ENCODE peak calls at places on chromosome 2, in nine cellular contexts. A is foreskin fibroblast, P is transverse colon, Q is AG04449, W is tibial nerve, S is ovary, T is fibroblast of pulmonary artery, Z is epithelial cell of esophagus, N is kidney epithelial cell. E is an unnamed sample.

GRCh38 chr2:529425-529824 is 147.8 kb downstream of the TMEM18 start:
- DNase-seq in A (no peak), P (no peak), Q (no peak), W (no peak), S (no peak), T (peak), Z (peak), N (no peak), E (no peak)

GRCh38 chr2:44741507-44741906 is 200.0 kb upstream of the SIX3 start:
- DNase-seq in A (no peak), P (no peak), Q (no peak), W (no peak), S (no peak), T (no peak), Z (no peak), N (no peak), E (peak)

GRCh38 chr2:165369131-165369935 is 100.2 kb upstream of the CSRNP3 start:
- DNase-seq in A (no peak), P (no peak), Q (no peak), W (no peak), S (no peak), T (peak), Z (peak), N (no peak), E (no peak)

GRCh38 chr2:3222636-3223035 is 155.0 kb downstream of the EIPR1 start:
- DNase-seq in A (no peak), P (no peak), Q (no peak), W (no peak), S (no peak), T (no peak), Z (no peak), N (no peak), E (no peak)

GRCh38 chr2:18836436-18836835 is 247.1 kb upstream of the NT5C1B start:
- DNase-seq in A (no peak), P (no peak), Q (no peak), W (no peak), S (no peak), T (no peak), Z (no peak), N (no peak), E (no peak)

GRCh38 chr2:172021074-172021931 is 21.6 kb downstream of the METAP1D start:
- DNase-seq in A (no peak), P (no peak), Q (no peak), W (no peak), S (no peak), T (no peak), Z (no peak), N (no peak), E (no peak)

GRCh38 chr2:191486584-191487320 is 191.2 kb upstream of the NABP1 start:
- DNase-seq in A (peak), P (peak), Q (peak), W (no peak), S (no peak), T (peak), Z (peak), N (peak), E (peak)

GRCh38 chr2:238636269-238637073 is 209.7 kb downstream of the ASB1 start:
- DNase-seq in A (peak), P (no peak), Q (peak), W (no peak), S (no peak), T (no peak), Z (no peak), N (no peak), E (no peak)

GRCh38 chr2:190511104-190511503 is 23.4 kb downstream of the NEMP2 start:
- DNase-seq in A (peak), P (no peak), Q (no peak), W (no peak), S (no peak), T (peak), Z (peak), N (no peak), E (no peak)

GRCh38 chr2:16685340-16685715 is 19.7 kb upstream of the CYRIA start:
- DNase-seq in A (no peak), P (no peak), Q (no peak), W (no peak), S (no peak), T (no peak), Z (no peak), N (no peak), E (no peak)

GRCh38 chr2:164897521-164898260 is 56.1 kb upstream of the COBLL1 start:
- DNase-seq in A (no peak), P (no peak), Q (no peak), W (no peak), S (no peak), T (no peak), Z (no peak), N (no peak), E (no peak)

GRCh38 chr2:101737478-101738240 is 40.2 kb downstream of the MAP4K4 start:
- DNase-seq in A (no peak), P (no peak), Q (no peak), W (no peak), S (no peak), T (peak), Z (peak), N (peak), E (no peak)

GRCh38 chr2:119190321-119190720 is 31.8 kb upstream of the C1QL2 start:
- DNase-seq in A (no peak), P (no peak), Q (no peak), W (no peak), S (no peak), T (no peak), Z (peak), N (no peak), E (no peak)

GRCh38 chr2:63631501-63631900 is 42.7 kb downstream of the MDH1 start:
- DNase-seq in A (no peak), P (no peak), Q (no peak), W (no peak), S (no peak), T (no peak), Z (no peak), N (no peak), E (no peak)

GRCh38 chr2:237235383-237236095 is 149.8 kb downstream of the COPS8 start:
- DNase-seq in A (peak), P (peak), Q (no peak), W (peak), S (peak), T (peak), Z (no peak), N (no peak), E (peak)

GRCh38 chr2:83186050-83186790 is 1272.9 kb downstream of the SUCLG1 start:
- DNase-seq in A (no peak), P (no peak), Q (no peak), W (no peak), S (no peak), T (no peak), Z (no peak), N (no peak), E (no peak)

GRCh38 chr2:28004086-28004485 is 113.6 kb downstream of the BABAM2 start:
- DNase-seq in A (peak), P (no peak), Q (peak), W (no peak), S (no peak), T (peak), Z (peak), N (peak), E (peak)

GRCh38 chr2:4214444-4215295 is 511.3 kb downstream of the DCDC2C start:
- DNase-seq in A (no peak), P (no peak), Q (no peak), W (no peak), S (no peak), T (no peak), Z (peak), N (peak), E (no peak)

GRCh38 chr2:118249531-118249930 is 161.3 kb downstream of the INSIG2 start:
- DNase-seq in A (peak), P (no peak), Q (peak), W (no peak), S (no peak), T (no peak), Z (peak), N (no peak), E (peak)

GRCh38 chr2:231191896-231192872 is 6.2 kb upstream of the ARMC9 start:
- DNase-seq in A (peak), P (peak), Q (peak), W (peak), S (peak), T (peak), Z (peak), N (no peak), E (no peak)

GRCh38 chr2:85734015-85734414 is 19.8 kb upstream of the ATOH8 start:
- DNase-seq in A (no peak), P (no peak), Q (no peak), W (no peak), S (no peak), T (no peak), Z (no peak), N (no peak), E (no peak)

GRCh38 chr2:225486226-225486625 is 86.7 kb downstream of the NYAP2 start:
- DNase-seq in A (no peak), P (no peak), Q (no peak), W (no peak), S (no peak), T (no peak), Z (no peak), N (no peak), E (peak)

GRCh38 chr2:9800975-9801723 is 42.1 kb upstream of the TAF1B start:
- DNase-seq in A (no peak), P (no peak), Q (no peak), W (no peak), S (no peak), T (peak), Z (peak), N (no peak), E (no peak)

GRCh38 chr2:62196278-62196901 is 475 bp downstream of the B3GNT2 start:
- DNase-seq in A (no peak), P (peak), Q (no peak), W (no peak), S (peak), T (no peak), Z (no peak), N (no peak), E (no peak)

GRCh38 chr2:36376319-36376765 is 20.8 kb downstream of the CRIM1 start:
- DNase-seq in A (no peak), P (peak), Q (no peak), W (peak), S (peak), T (peak), Z (peak), N (no peak), E (no peak)

GRCh38 chr2:161420406-161421025 is 4.4 kb downstream of the TBR1 start:
- DNase-seq in A (no peak), P (no peak), Q (no peak), W (no peak), S (no peak), T (no peak), Z (no peak), N (no peak), E (no peak)

GRCh38 chr2:47771211-47771610 is 11.7 kb upstream of the MSH6 start:
- DNase-seq in A (peak), P (no peak), Q (peak), W (no peak), S (no peak), T (peak), Z (peak), N (peak), E (peak)

GRCh38 chr2:96656540-96656939 is 14.0 kb downstream of the FER1L5 start:
- DNase-seq in A (no peak), P (no peak), Q (no peak), W (no peak), S (no peak), T (no peak), Z (peak), N (no peak), E (no peak)

GRCh38 chr2:98348066-98348561 is 1.9 kb downstream of the CNGA3 start:
- DNase-seq in A (no peak), P (no peak), Q (no peak), W (no peak), S (no peak), T (no peak), Z (no peak), N (no peak), E (no peak)

GRCh38 chr2:6977095-6977777 is 60.0 kb downstream of the RNF144A start:
- DNase-seq in A (no peak), P (peak), Q (no peak), W (no peak), S (peak), T (peak), Z (no peak), N (no peak), E (peak)

GRCh38 chr2:176080540-176081355 is 3.0 kb downstream of the EVX2 start:
- DNase-seq in A (no peak), P (peak), Q (no peak), W (no peak), S (no peak), T (no peak), Z (no peak), N (no peak), E (no peak)

GRCh38 chr2:96977631-96978195 is 8.7 kb downstream of the FAM178B start:
- DNase-seq in A (peak), P (no peak), Q (no peak), W (no peak), S (no peak), T (peak), Z (peak), N (peak), E (no peak)

GRCh38 chr2:172113617-172114016 is 10.9 kb upstream of the DLX2 start:
- DNase-seq in A (no peak), P (no peak), Q (no peak), W (no peak), S (no peak), T (peak), Z (no peak), N (no peak), E (no peak)

GRCh38 chr2:105926960-105927678 is 182.4 kb downstream of the NCK2 start:
- DNase-seq in A (no peak), P (peak), Q (no peak), W (no peak), S (no peak), T (no peak), Z (no peak), N (no peak), E (no peak)

GRCh38 chr2:68119504-68119903 is 38.2 kb upstream of the PNO1 start:
- DNase-seq in A (no peak), P (no peak), Q (no peak), W (no peak), S (no peak), T (no peak), Z (no peak), N (no peak), E (no peak)

GRCh38 chr2:80304522-80304878 is at the start of gene LRRTM1:
- DNase-seq in A (no peak), P (peak), Q (no peak), W (no peak), S (no peak), T (no peak), Z (peak), N (no peak), E (no peak)

GRCh38 chr2:189608799-189609422 is 28.3 kb upstream of the SLC40A1 start:
- DNase-seq in A (peak), P (no peak), Q (no peak), W (no peak), S (no peak), T (peak), Z (peak), N (no peak), E (no peak)

GRCh38 chr2:70069049-70069448 is 18.2 kb upstream of the PCBP1 start:
- DNase-seq in A (no peak), P (peak), Q (no peak), W (no peak), S (no peak), T (no peak), Z (peak), N (no peak), E (no peak)

DNA sequence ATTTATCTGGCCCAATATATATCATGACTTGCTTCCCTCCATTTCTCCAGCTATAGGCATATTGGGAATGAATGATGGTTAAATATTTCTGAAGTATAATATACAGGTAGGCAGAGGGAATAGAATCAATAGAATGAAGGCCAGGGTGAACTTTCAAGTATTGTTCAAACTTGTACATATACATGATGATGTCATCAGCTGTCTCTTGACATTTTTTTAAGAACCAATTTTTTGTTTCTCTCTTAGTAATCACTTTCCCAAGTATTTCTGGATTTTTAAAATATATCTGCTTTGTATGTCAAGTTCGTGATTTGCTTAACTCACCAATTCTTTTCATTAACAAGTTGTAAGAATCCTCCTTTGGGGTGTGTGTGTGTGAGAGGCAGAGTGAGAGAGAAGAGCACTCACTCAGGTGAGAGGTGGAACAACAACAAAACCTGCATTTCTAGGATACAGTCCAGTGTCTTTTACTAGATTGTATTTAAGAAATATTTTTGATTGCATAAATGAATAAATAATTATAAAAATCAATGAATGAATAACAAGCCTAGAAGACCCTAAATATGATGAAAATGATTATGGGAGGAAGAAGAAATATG is 1239.1 kb downstream of the LRP1B start:
- DNase-seq in A (no peak), P (no peak), Q (no peak), W (no peak), S (no peak), T (no peak), Z (peak), N (no peak), E (no peak)
- TF ChIP-seq CTCF in A (no peak), P (no peak), Q (no peak), W (no peak), S (no peak), T (peak), Z (peak), N (peak), E (peak)

DNA sequence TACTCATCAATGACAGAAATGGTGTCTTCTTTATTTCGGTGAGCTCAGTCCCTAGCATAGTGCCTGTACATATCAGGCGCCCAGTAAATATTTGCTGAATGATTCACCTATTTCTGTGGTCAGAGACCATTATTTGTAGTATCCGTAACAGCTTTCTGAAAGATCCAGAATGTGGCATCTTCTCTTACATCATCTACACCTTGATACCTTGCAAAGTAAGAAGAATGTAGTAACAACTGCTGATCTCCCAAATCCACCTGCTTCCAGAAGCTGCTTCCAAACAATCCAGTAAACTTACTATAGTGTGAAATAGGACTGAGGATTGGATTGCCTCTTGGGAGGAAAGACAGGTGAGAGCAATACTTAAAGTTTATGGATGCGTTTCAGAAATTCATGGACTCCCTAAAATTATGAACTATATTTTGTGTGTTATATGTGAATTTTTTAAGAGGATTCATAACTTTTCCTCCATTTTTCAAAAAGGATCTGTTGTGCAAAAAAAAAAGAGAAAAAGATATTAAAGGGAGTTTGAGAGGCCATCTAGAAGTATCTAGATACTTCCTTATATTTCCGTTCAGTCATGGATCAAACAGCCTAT is 945 bp upstream of the ASXL2 start:
- DNase-seq in A (peak), P (no peak), Q (peak), W (no peak), S (no peak), T (peak), Z (peak), N (peak), E (no peak)
- H3K4me3 ChIP-seq in A (peak), P (peak), Q (peak), W (no peak), S (no peak), T (peak), Z (peak), N (no peak), E (peak)

GRCh38 chr2:201996006-201996405 is 37.6 kb upstream of the FZD7 start:
- DNase-seq in A (no peak), P (no peak), Q (no peak), W (no peak), S (no peak), T (no peak), Z (peak), N (no peak), E (no peak)
- TF ChIP-seq CTCF in A (no peak), P (no peak), Q (no peak), W (no peak), S (no peak), T (no peak), Z (no peak), N (no peak), E (no peak)

GRCh38 chr2:188293601-188294482 is 2.2 kb downstream of the GULP1 start:
- DNase-seq in A (peak), P (peak), Q (no peak), W (peak), S (peak), T (peak), Z (peak), N (peak), E (no peak)

GRCh38 chr2:188294547-188294946 is 2.9 kb downstream of the GULP1 start:
- DNase-seq in A (no peak), P (no peak), Q (no peak), W (no peak), S (no peak), T (no peak), Z (no peak), N (no peak), E (no peak)

GRCh38 chr2:188292446-188293239 is 969 bp downstream of the GULP1 start:
- DNase-seq in A (peak), P (peak), Q (no peak), W (peak), S (peak), T (peak), Z (peak), N (peak), E (no peak)

GRCh38 chr2:188291142-188291616 is 495 bp upstream of the GULP1 start:
- DNase-seq in A (peak), P (peak), Q (no peak), W (no peak), S (no peak), T (peak), Z (no peak), N (no peak), E (no peak)

GRCh38 chr2:188291617-188292445 is at the start of gene GULP1:
- DNase-seq in A (peak), P (peak), Q (no peak), W (peak), S (peak), T (peak), Z (peak), N (no peak), E (no peak)
- H3K4me3 ChIP-seq in A (peak), P (peak), Q (peak), W (peak), S (peak), T (peak), Z (peak), N (peak), E (peak)

GRCh38 chr2:218605438-218605837 is 2.3 kb upstream of the PLCD4 start:
- DNase-seq in A (peak), P (no peak), Q (no peak), W (no peak), S (no peak), T (peak), Z (no peak), N (peak), E (peak)

GRCh38 chr2:218607436-218608115 is at the start of gene PLCD4:
- DNase-seq in A (peak), P (peak), Q (peak), W (peak), S (no peak), T (peak), Z (peak), N (peak), E (peak)
- TF ChIP-seq CTCF in A (no peak), P (no peak), Q (no peak), W (no peak), S (no peak), T (peak), Z (peak), N (no peak), E (no peak)

E was measured in retinal pigment epithelial cell.